ENCODE peak calls at places on chromosome 1, in seven cellular contexts. W, H, R, B, J, C and G are unnamed samples.

GRCh38 chr1:50735443-50735842 is 224.6 kb downstream of the FAF1 start:
- DNase-seq in W (no peak), H (no peak), R (no peak), B (no peak), J (no peak), C (peak), G (no peak)

GRCh38 chr1:56575865-56576264 is 3.5 kb downstream of the PLPP3 start:
- DNase-seq in W (no peak), H (no peak), R (no peak), B (no peak), J (no peak), C (no peak), G (no peak)

GRCh38 chr1:212161231-212161781 is 123.9 kb upstream of the PPP2R5A start:
- DNase-seq in W (no peak), H (peak), R (no peak), B (no peak), J (no peak), C (peak), G (no peak)

GRCh38 chr1:224922404-224923164 is 6.9 kb upstream of the DNAH14 start:
- DNase-seq in W (peak), H (peak), R (peak), B (no peak), J (no peak), C (peak), G (peak)

GRCh38 chr1:9183441-9183840 is 51.1 kb upstream of the H6PD start:
- DNase-seq in W (no peak), H (no peak), R (no peak), B (no peak), J (no peak), C (no peak), G (no peak)

GRCh38 chr1:174217787-174218574 is 58.7 kb downstream of the RABGAP1L start:
- DNase-seq in W (no peak), H (no peak), R (peak), B (no peak), J (no peak), C (peak), G (no peak)

GRCh38 chr1:175338447-175339135 is 146.0 kb upstream of the KIAA0040 start:
- DNase-seq in W (no peak), H (no peak), R (peak), B (peak), J (no peak), C (no peak), G (no peak)

GRCh38 chr1:116033322-116033721 is 57.0 kb downstream of the SLC22A15 start:
- DNase-seq in W (no peak), H (no peak), R (no peak), B (no peak), J (peak), C (no peak), G (no peak)

GRCh38 chr1:41868241-41868953 is 50.3 kb downstream of the HIVEP3 start:
- DNase-seq in W (no peak), H (no peak), R (no peak), B (no peak), J (no peak), C (no peak), G (no peak)

GRCh38 chr1:8746554-8746953 is 70.9 kb downstream of the RERE start:
- DNase-seq in W (no peak), H (no peak), R (no peak), B (no peak), J (no peak), C (peak), G (no peak)

GRCh38 chr1:5977494-5978444 is 14.5 kb downstream of the NPHP4 start:
- DNase-seq in W (no peak), H (no peak), R (no peak), B (no peak), J (no peak), C (no peak), G (no peak)

GRCh38 chr1:101200513-101200912 is 36.3 kb upstream of the S1PR1 start:
- DNase-seq in W (no peak), H (no peak), R (no peak), B (no peak), J (no peak), C (peak), G (no peak)

GRCh38 chr1:24393892-24394291 is 19.7 kb downstream of the STPG1 start:
- DNase-seq in W (no peak), H (no peak), R (no peak), B (no peak), J (no peak), C (peak), G (no peak)